ENCODE peak calls at places on chromosomes 16 and 17, in ten cellular contexts. P is fibroblast of pulmonary artery, H is ovary, A is Calu3, L is cardiac muscle cell, U is neural crest cell, X is body of pancreas, S is hepatocyte, K is gastrocnemius medialis, T is heart right ventricle. G is an unnamed sample.

GRCh38 chr17:79435962-79436361 is 174.9 kb downstream of the RBFOX3 start:
- DNase-seq in P (no peak), H (no peak), A (no peak), L (no peak), U (no peak), X (no peak), S (no peak), K (no peak), T (no peak), G (no peak)

GRCh38 chr17:62827722-62828498 is 19.8 kb upstream of the MARCHF10 start:
- DNase-seq in P (peak; percentile 77), H (no peak), A (no peak), L (no peak), U (no peak), X (no peak), S (peak; percentile 20), K (no peak), T (no peak), G (no peak)

GRCh38 chr16:70588565-70588964 is 57.8 kb upstream of the IL34 start:
- DNase-seq in P (peak; percentile 70), H (no peak), A (no peak), L (no peak), U (no peak), X (no peak), S (no peak), K (no peak), T (no peak), G (no peak)

GRCh38 chr16:66240565-66240964 is 125.9 kb upstream of the CDH5 start:
- DNase-seq in P (no peak), H (no peak), A (no peak), L (no peak), U (no peak), X (no peak), S (no peak), K (no peak), T (no peak), G (no peak)

GRCh38 chr17:7946441-7946840 is 14.4 kb downstream of the CNTROB start:
- DNase-seq in P (no peak), H (no peak), A (no peak), L (no peak), U (no peak), X (no peak), S (no peak), K (no peak), T (no peak), G (no peak)

GRCh38 chr16:57791156-57791902 is 11.0 kb downstream of the KIFC3 start:
- DNase-seq in P (no peak), H (no peak), A (no peak), L (no peak), U (no peak), X (peak; percentile 50), S (no peak), K (peak; percentile 75), T (peak; percentile 64), G (no peak)

GRCh38 chr17:58528443-58528842 is 14.0 kb upstream of the MTMR4 start:
- DNase-seq in P (no peak), H (no peak), A (no peak), L (no peak), U (no peak), X (no peak), S (no peak), K (no peak), T (no peak), G (no peak)

GRCh38 chr16:69463876-69464275 is 39.5 kb downstream of the CYB5B start:
- DNase-seq in P (no peak), H (no peak), A (no peak), L (no peak), U (no peak), X (no peak), S (no peak), K (no peak), T (no peak), G (no peak)

GRCh38 chr17:67171560-67171959 is 73.4 kb downstream of the HELZ start:
- DNase-seq in P (no peak), H (no peak), A (no peak), L (no peak), U (no peak), X (no peak), S (no peak), K (no peak), T (no peak), G (no peak)

GRCh38 chr17:56908061-56908542 is 5.7 kb downstream of the TRIM25 start:
- DNase-seq in P (no peak), H (no peak), A (no peak), L (no peak), U (no peak), X (peak; percentile 23), S (no peak), K (no peak), T (peak; percentile 55), G (no peak)

GRCh38 chr17:74042744-74043486 is 160.6 kb upstream of the RPL38 start:
- DNase-seq in P (peak; percentile 39), H (no peak), A (peak; percentile 38), L (no peak), U (no peak), X (no peak), S (peak; percentile 81), K (no peak), T (no peak), G (no peak)

GRCh38 chr17:60679287-60679686 is 1.6 kb downstream of the BCAS3 start:
- DNase-seq in P (no peak), H (no peak), A (no peak), L (no peak), U (no peak), X (no peak), S (no peak), K (no peak), T (no peak), G (no peak)

GRCh38 chr17:44065668-44066203 is 735 bp downstream of the LSM12 start:
- DNase-seq in P (peak; percentile 14), H (no peak), A (no peak), L (no peak), U (no peak), X (no peak), S (no peak), K (no peak), T (no peak), G (no peak)

GRCh38 chr17:7737601-7738000 is 20.1 kb downstream of the DNAH2 start:
- DNase-seq in P (no peak), H (no peak), A (no peak), L (no peak), U (no peak), X (no peak), S (no peak), K (no peak), T (no peak), G (no peak)

GRCh38 chr17:74569392-74570003 is 2.2 kb upstream of the CD300H start:
- DNase-seq in P (peak; percentile 96), H (peak; percentile 58), A (peak; percentile 53), L (no peak), U (no peak), X (peak; percentile 24), S (peak; percentile 83), K (no peak), T (no peak), G (no peak)

GRCh38 chr17:36593651-36594316 is 2.1 kb downstream of the DHRS11 start:
- DNase-seq in P (no peak), H (no peak), A (no peak), L (no peak), U (no peak), X (no peak), S (peak; percentile 34), K (no peak), T (no peak), G (no peak)

GRCh38 chr16:72073831-72074230 is 10.8 kb downstream of the HPR start:
- DNase-seq in P (peak; percentile 25), H (peak; percentile 33), A (no peak), L (no peak), U (no peak), X (peak; percentile 11), S (no peak), K (no peak), T (peak; percentile 31), G (no peak)

GRCh38 chr17:27601975-27602302 is 29.0 kb upstream of the LGALS9 start:
- DNase-seq in P (no peak), H (no peak), A (no peak), L (no peak), U (no peak), X (no peak), S (no peak), K (no peak), T (no peak), G (no peak)
- TF ChIP-seq CTCF in P (no peak), H (no peak), A (no peak), L (no peak), U (peak; percentile 27), X (no peak), S (no peak), K (peak; percentile 18), T (no peak), G (no peak)

GRCh38 chr16:85699224-85699558 is 10.4 kb upstream of the GINS2 start:
- DNase-seq in P (no peak), H (no peak), A (no peak), L (no peak), U (no peak), X (no peak), S (no peak), K (no peak), T (no peak), G (no peak)
- TF ChIP-seq CTCF in P (no peak), H (no peak), A (no peak), L (no peak), U (no peak), X (no peak), S (no peak), K (no peak), T (no peak), G (peak; percentile 18)

DNA sequence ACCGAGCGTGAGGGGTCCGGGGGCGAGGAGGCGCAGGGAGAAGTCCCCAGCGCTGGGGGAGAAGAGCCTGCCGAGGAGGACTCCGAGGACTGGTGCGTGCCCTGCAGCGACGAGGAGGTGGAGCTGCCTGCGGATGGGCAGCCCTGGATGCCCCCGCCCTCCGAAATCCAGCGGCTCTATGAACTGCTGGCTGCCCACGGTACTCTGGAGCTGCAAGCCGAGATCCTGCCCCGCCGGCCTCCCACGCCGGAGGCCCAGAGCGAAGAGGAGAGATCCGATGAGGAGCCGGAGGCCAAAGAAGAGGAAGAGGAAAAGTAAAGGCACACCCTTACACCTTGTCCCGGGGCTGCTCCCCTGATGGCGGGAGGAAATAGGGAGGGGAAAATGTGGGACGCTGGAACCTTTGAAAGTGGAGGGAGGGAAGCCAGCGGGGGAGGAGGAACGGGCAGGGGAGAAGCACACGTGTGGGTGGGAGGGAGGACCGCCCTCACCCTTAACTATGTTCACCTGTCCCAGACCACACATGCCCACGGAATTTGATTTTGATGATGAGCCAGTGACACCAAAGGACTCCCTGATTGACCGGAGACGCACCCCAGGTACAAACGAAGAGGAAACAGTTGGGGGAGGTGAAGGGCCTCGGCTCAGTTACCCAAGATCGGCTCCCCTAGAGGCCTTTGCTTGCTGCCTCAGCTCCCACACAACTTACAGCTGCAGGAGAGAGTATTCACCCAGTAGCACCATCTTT is 916 bp downstream of the PAGR1 start:
- DNase-seq in P (peak; percentile 69), H (peak; percentile 74), A (peak; percentile 76), L (peak; percentile 73), U (peak; percentile 42), X (peak; percentile 74), S (peak; percentile 73), K (no peak), T (peak; percentile 69), G (peak; percentile 65)
- TF ChIP-seq CTCF in P (peak; percentile 24), H (no peak), A (no peak), L (no peak), U (peak; percentile 16), X (no peak), S (no peak), K (no peak), T (no peak), G (no peak)

GRCh38 chr17:80504671-80505413 is 28.4 kb upstream of the NPTX1 start:
- DNase-seq in P (peak; percentile 35), H (no peak), A (no peak), L (no peak), U (no peak), X (no peak), S (no peak), K (no peak), T (no peak), G (no peak)
- TF ChIP-seq CTCF in P (no peak), H (no peak), A (no peak), L (no peak), U (no peak), X (no peak), S (no peak), K (no peak), T (no peak), G (no peak)

G was measured in Caco-2.